ENCODE peak calls at places on chromosomes 5 and 9, in five cellular contexts. J, W, Y, R and I are unnamed samples.

GRCh38 chr5:17123785-17124184 is 93.6 kb upstream of the BASP1 start:
- DNase-seq in Y (no peak), R (no peak), J (no peak), W (no peak), I (no peak)

GRCh38 chr5:178786859-178787499 is 56.5 kb upstream of the ZNF354A start:
- DNase-seq in W (no peak), Y (no peak), J (no peak), R (no peak), I (no peak)

GRCh38 chr5:55226027-55226933 is 835 bp downstream of the MCIDAS start:
- DNase-seq in J (no peak), W (no peak), Y (no peak), R (peak), I (peak)

GRCh38 chr5:90962481-90962880 is 403.9 kb downstream of the ADGRV1 start:
- DNase-seq in Y (no peak), W (no peak), R (peak), J (no peak), I (no peak)

GRCh38 chr9:115109486-115109885 is 8.5 kb downstream of the TNC start:
- DNase-seq in W (no peak), J (no peak), Y (no peak), R (no peak), I (no peak)

GRCh38 chr9:21568484-21568883 is 86.4 kb upstream of the IFNE start:
- DNase-seq in R (peak), W (no peak), J (no peak), Y (no peak), I (no peak)

GRCh38 chr9:110047955-110048472 is 159.9 kb downstream of the C9orf152 start:
- DNase-seq in Y (no peak), W (no peak), R (peak), J (no peak), I (no peak)

GRCh38 chr5:61866930-61867329 is 439.1 kb upstream of the KIF2A start:
- DNase-seq in J (no peak), R (no peak), Y (no peak), W (no peak), I (no peak)

GRCh38 chr5:138353550-138353893 is 1.0 kb downstream of the KDM3B start:
- DNase-seq in W (no peak), R (no peak), J (no peak), Y (no peak), I (no peak)

GRCh38 chr9:86846679-86847078 is 100.6 kb downstream of the GAS1 start:
- DNase-seq in Y (peak), J (no peak), W (no peak), R (no peak), I (no peak)

GRCh38 chr9:113963017-113963620 is 87.0 kb downstream of the ZNF618 start:
- DNase-seq in W (peak), R (peak), J (no peak), Y (no peak), I (no peak)

GRCh38 chr9:126612329-126612812 is 1.4 kb upstream of the LMX1B start:
- DNase-seq in Y (no peak), J (no peak), W (no peak), R (no peak), I (no peak)

GRCh38 chr9:124522121-124523098 is 15.2 kb upstream of the NR5A1 start:
- DNase-seq in R (no peak), Y (no peak), J (no peak), W (no peak), I (no peak)
- TF ChIP-seq CTCF in R (no peak), Y (no peak), J (no peak), W (no peak), I (no peak)

DNA sequence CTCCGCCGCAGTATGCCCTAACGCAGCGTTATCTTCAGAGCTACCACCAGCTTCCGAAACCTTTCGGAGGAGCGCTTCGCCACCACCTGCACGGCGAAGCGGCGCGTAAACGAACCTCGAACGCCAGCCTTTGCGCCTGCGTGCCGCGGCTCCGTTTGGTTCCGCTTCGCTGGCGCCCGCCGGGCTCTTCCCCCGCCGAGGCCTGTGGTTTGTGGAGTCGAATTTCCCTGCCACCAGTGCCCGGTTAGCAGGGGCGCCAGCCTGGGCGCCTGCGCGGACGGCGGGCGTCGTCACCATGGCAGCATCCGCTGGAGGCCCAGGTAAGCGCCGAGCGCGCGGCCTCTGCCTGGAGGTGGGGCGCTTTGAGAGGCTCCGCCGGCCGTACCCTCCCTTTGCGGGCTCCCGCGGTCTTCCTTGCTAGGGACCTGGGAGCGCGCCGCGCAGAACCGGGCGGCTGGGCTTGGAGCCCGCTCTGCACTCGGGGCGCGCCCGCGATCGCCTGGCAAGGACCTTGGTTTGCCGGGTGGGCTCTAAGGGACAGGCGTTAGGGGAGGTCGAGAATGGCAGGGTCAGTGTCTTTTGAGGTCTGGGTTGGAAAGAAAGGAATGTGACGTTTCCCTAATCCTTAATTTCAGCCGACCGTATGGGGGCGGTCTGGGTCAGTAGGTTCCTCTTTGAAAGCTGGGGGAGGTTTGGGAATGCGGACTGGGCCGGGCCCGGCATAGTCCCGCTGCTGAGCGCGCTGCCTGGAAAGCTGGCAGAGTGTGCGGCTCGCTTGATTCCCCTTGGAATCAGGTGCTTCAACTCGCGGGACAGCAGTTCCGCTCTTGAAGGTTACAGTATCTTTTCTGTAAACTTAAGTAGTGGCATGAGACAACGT is at the start of gene FAM151B:
- DNase-seq in Y (peak), J (peak), W (peak), R (peak), I (peak)
- TF ChIP-seq CTCF in Y (peak), J (no peak), W (no peak), R (peak), I (peak)

GRCh38 chr9:137305060-137305787 is 3.2 kb upstream of the NRARP start:
- DNase-seq in Y (no peak), W (peak), J (no peak), R (peak), I (peak)
- TF ChIP-seq CTCF in Y (peak), W (no peak), J (no peak), R (peak), I (no peak)

DNA sequence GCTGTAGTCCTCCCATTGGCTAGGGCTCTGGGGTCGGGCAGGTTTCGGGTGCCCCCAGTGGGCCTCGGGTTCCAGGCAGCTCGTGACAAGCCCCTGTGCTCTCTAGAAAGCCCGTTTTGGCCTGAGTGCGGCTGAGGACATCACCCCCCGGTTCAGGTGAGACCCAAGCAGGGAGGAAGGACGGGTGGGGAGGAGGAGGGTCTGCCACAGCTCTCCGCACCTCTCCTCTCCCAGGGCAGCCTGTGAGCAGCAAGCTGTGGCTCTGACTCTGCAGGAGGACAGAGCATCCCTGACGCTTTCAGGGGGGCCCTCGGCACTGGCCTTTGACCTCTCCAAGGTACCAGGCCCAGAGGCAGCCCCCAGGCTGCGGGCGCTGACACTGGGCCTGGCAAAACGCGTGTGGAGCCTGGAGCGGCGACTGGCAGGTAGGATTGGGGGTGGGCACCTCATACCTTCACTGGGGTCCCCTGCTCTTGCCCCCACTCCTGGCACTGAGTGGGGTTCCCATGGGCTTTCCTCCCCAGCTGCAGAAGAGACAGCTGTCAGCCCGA is 672 bp downstream of the PAXX start:
- DNase-seq in R (no peak), J (no peak), Y (no peak), W (no peak), I (no peak)
- TF ChIP-seq CTCF in R (no peak), J (no peak), Y (no peak), W (no peak), I (no peak)

DNA sequence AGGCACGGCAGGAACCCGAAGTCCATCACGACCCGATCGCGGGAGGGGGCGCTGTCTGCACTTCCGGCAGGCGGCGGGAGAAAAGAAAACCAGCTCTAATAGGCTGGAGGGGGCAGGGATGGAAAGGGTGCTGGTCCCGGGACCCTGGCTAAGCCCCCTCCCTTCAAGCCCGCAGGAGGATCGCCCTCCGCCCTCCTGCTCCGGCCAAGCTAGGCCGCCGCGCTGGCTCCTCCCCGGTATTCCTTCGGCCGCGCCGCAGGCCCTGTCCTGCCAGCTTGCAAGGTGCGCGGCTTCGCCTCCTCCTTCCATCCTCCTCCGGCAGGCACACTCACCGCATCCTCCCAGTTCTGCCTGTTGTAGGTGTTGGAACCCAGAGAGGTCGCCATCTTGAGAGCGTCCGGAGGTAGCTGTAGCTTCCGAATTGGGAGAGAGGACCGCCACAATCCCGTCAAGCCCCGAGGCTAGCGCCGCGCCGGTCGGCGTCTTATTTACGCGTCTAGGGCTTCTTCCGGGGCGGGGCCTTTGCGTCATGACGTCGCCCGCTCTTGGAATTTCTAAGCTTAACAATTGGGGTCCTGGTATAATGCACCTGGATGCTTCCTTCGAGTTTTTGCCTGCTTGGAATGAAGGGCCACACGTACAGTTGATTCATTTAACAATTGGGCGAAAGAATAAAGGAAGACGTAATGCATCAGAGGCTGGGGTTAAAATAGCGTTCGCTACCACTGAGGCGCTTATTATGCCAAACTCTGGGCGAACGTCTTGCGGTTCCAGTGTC is at the start of gene RBM22:
- DNase-seq in R (peak), J (peak), W (peak), Y (peak), I (peak)
- TF ChIP-seq CTCF in R (peak), J (peak), W (peak), Y (peak), I (peak)

GRCh38 chr9:95383198-95383673 is 65.7 kb upstream of the FANCC start:
- DNase-seq in R (no peak), J (no peak), Y (peak), W (no peak), I (no peak)

GRCh38 chr9:95381243-95381642 is 63.7 kb upstream of the FANCC start:
- DNase-seq in J (no peak), W (no peak), Y (no peak), R (no peak), I (no peak)

GRCh38 chr9:95383845-95384244 is 66.3 kb upstream of the FANCC start:
- DNase-seq in J (no peak), R (no peak), Y (no peak), W (no peak), I (no peak)

GRCh38 chr9:95382433-95382832 is 64.9 kb upstream of the FANCC start:
- DNase-seq in J (no peak), Y (no peak), W (no peak), R (no peak), I (no peak)

GRCh38 chr9:95379630-95380029 is 62.1 kb upstream of the FANCC start:
- DNase-seq in R (no peak), W (no peak), Y (no peak), J (no peak), I (no peak)
- TF ChIP-seq CTCF in R (no peak), W (no peak), Y (no peak), J (no peak), I (no peak)

GRCh38 chr5:125249400-125249799 is 503.0 kb upstream of the ZNF608 start:
- DNase-seq in Y (no peak), R (no peak), J (no peak), W (no peak), I (no peak)
- TF ChIP-seq CTCF in Y (no peak), R (no peak), J (no peak), W (no peak), I (no peak)

DNA sequence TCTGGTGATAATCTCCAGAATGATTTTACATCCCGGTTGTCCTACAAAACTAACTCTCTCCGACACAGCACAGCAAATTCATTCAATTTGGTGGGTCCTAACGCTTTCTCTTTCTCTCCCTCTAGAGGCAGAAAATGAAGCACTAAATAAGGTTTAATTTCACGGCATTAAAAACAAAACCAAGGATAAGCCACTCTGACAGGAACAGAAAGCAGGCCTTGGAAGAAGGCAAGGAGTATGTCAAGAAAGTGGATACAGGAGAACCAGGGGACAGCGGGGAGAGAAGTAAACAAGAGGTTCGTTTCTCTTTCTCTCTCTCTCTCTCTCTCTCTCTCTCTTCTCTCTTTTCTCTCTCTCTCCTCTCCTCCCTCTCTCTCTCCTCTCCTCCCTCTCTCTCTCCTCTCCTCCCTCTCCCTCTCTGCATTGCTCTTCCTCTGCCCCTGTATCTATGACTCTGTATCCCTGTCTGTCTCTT is 49.8 kb downstream of the EBF1 start:
- DNase-seq in J (no peak), R (peak), Y (no peak), W (no peak), I (no peak)
- TF ChIP-seq CTCF in J (peak), R (no peak), Y (peak), W (no peak), I (peak)

GRCh38 chr5:140107312-140108092 is 6.4 kb upstream of the PURA start:
- DNase-seq in W (peak), Y (peak), R (peak), J (peak), I (peak)
- TF ChIP-seq CTCF in W (no peak), Y (peak), R (peak), J (no peak), I (peak)

GRCh38 chr5:141618804-141619554 is at the start of gene DIAPH1:
- DNase-seq in Y (peak), J (peak), W (peak), R (peak), I (peak)
- TF ChIP-seq CTCF in Y (peak), J (peak), W (peak), R (peak), I (peak)